ENCODE peak calls at places on chromosomes 2 and 18, in four cellular contexts. W, V, I and X are unnamed samples.

GRCh38 chr2:176768185-176768584 is 444.4 kb upstream of the HNRNPA3 start:
- DNase-seq in I (no peak), V (no peak), W (no peak), X (no peak)

GRCh38 chr2:172299741-172300140 is 127.6 kb upstream of the ITGA6 start:
- DNase-seq in I (no peak), W (no peak), V (no peak), X (no peak)

GRCh38 chr2:207523005-207523404 is 6.8 kb upstream of the CREB1 start:
- DNase-seq in W (no peak), V (no peak), I (no peak), X (no peak)

GRCh38 chr2:190810981-190811587 is 69.5 kb upstream of the GLS start:
- DNase-seq in I (no peak), V (no peak), W (no peak), X (no peak)

GRCh38 chr2:206193643-206194382 is 34.1 kb downstream of the EEF1B2 start:
- DNase-seq in I (no peak), V (no peak), W (no peak), X (no peak)

GRCh38 chr2:111898703-111899514 is 502 bp downstream of the MERTK start:
- DNase-seq in W (no peak), I (peak), V (peak), X (peak)

GRCh38 chr2:214765180-214765579 is 44.3 kb downstream of the BARD1 start:
- DNase-seq in W (no peak), V (no peak), I (no peak), X (no peak)

GRCh38 chr2:161146996-161147395 is 13.2 kb upstream of the TANK start:
- DNase-seq in I (peak), W (no peak), V (no peak), X (no peak)

GRCh38 chr18:44309185-44309584 is 371.5 kb upstream of the SETBP1 start:
- DNase-seq in I (no peak), V (no peak), W (no peak), X (no peak)

GRCh38 chr2:233603520-233603919 is 13.9 kb upstream of the UGT1A8 start:
- DNase-seq in I (no peak), V (no peak), W (no peak), X (no peak)

GRCh38 chr2:24702800-24703199 is 90.4 kb downstream of the PTRHD1 start:
- DNase-seq in I (no peak), W (no peak), V (no peak), X (no peak)

GRCh38 chr2:72148975-72149555 is 1.4 kb upstream of the CYP26B1 start:
- DNase-seq in V (peak), I (peak), W (no peak), X (peak)

GRCh38 chr18:54392621-54393023 is 34.9 kb downstream of the C18orf54 start:
- DNase-seq in I (no peak), W (no peak), V (peak), X (no peak)

GRCh38 chr18:12659904-12660605 is 2.1 kb upstream of the SPIRE1 start:
- DNase-seq in I (no peak), V (peak), W (no peak), X (no peak)

GRCh38 chr18:24809173-24809955 is 348.9 kb downstream of the HRH4 start:
- DNase-seq in V (no peak), I (no peak), W (no peak), X (no peak)

GRCh38 chr2:236366406-236366805 is 102.2 kb upstream of the ASB18 start:
- DNase-seq in I (no peak), W (peak), V (no peak), X (no peak)

GRCh38 chr2:189347540-189347939 is 93.7 kb upstream of the WDR75 start:
- DNase-seq in V (no peak), I (no peak), W (no peak), X (no peak)

GRCh38 chr2:191714925-191715324 is 37.0 kb downstream of the NABP1 start:
- DNase-seq in V (no peak), W (no peak), I (no peak), X (no peak)

GRCh38 chr18:76401496-76401895 is 93.5 kb downstream of the ZNF516 start:
- DNase-seq in W (no peak), I (no peak), V (no peak), X (peak)

DNA sequence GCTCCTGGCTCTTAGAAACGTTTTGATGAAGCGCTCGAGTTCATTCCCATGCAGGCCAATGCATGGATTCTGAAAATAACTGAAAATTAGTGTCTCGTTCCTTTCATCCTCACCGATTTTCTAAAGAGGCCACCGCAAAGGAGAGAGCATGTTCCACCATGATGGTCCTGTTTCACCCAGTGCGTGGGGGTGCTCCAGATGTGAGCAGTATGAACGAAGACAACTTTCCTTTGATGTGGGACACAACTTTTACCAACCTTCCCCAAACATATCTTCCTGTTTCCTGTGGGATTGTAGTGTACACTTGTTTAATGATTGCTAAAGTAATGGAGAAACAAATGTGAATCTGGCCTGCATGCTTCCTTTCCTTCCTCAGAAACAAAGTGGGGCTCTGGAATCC is 114.5 kb downstream of the PRPF40A start:
- DNase-seq in W (no peak), V (no peak), I (no peak), X (no peak)
- H3K27ac ChIP-seq in W (no peak), V (no peak), I (no peak), X (no peak)

DNA sequence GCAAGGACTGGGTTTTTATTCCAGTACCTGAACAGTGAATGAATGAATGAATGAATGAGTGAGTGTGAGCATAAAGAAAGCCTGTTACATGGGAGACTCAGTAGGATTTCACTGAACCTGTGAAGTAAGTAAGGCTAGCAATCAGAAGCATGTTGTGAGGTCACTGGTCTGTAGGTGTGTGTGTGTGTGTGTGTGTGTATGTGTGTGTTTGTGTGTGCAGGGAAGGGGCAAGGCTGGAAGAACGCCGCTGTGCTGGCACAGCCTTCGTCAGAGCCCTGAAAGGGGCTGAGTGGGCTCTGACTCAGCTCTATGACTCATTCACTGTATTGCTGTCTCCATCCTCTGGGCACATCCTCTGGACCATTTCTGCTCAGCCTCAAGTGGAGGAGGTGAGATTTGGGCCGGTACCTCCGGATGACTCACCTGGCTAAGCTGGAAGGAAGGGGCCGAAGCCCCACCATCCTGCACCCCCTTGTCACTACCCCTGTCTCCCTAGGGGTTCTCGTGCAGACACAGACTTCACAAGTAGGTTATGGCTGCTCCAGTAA is 51.4 kb upstream of the MRPL33 start:
- DNase-seq in W (peak), V (no peak), I (no peak), X (no peak)
- H3K27ac ChIP-seq in W (no peak), V (no peak), I (peak), X (peak)

GRCh38 chr18:34710430-34711386 is 610 bp downstream of the DTNA start:
- DNase-seq in W (no peak), I (no peak), V (no peak), X (no peak)
- H3K27ac ChIP-seq in W (peak), I (peak), V (peak), X (peak)

DNA sequence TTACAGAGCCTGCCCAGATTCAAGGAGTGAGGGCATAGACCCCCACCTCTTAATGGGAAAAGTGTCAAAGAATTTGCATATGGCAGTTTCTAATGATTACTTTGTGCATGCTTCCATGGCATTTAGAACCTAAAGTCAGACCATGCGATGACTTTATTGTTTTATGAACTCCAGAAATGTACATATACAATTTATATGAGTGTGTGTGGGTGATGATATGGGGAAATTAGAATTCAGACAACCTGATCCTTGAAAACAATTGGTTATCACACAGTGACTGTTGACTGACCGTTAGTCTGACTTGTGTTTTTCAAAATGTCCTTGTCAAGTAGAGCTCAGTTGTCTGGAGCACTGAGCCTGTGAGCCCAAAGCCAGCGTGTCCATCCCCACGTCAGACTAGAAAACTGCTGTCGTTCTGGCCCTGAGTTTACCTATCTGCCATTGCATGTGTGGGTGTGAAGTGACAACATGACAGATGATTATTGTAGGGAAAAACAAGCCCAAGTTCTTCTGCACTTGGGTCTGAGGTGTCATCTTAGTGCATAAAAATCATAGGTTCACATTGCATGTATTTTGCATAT is 128.4 kb downstream of the MYO3B start:
- DNase-seq in W (no peak), V (no peak), I (no peak), X (no peak)
- H3K27ac ChIP-seq in W (no peak), V (no peak), I (no peak), X (no peak)

DNA sequence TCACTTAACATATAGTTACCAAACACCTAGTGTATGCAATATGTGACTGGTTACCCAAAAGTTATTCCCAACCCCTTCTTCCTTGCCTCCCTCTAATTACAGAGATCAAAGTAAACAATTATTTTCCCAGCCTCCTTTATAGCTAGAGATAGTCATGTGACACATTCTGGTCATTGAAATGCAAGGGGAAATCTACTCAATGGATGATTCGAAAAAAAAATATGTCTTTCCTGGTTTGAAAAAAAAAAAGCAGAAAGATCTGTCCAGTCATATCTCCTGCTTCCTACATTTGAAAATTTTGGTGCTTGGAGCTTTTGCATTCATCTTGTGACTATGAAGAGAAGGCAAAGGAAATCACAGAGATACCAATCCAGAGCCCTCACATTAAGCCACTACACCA is 27.6 kb upstream of the UGP2 start:
- DNase-seq in V (no peak), I (no peak), W (no peak), X (no peak)
- H3K27ac ChIP-seq in V (no peak), I (no peak), W (no peak), X (no peak)